ENCODE peak calls at places on chromosomes 16 and 17, in nine cellular contexts. D is nucleus accumbens, Y is Right ventricle myocardium superior, H is choroid plexus epithelial cell, J is mucosa of gallbladder, M is A172, N is uterus, W is cardiac muscle cell, G is hypothalamus. E is an unnamed sample.

GRCh38 chr16:77387810-77388209 is 47.0 kb downstream of the ADAMTS18 start:
- DNase-seq in D (no peak), Y (no peak), H (no peak), J (no peak), M (no peak), N (no peak), W (no peak), G (no peak), E (no peak)

GRCh38 chr17:81429353-81429774 is 34.1 kb downstream of the BAHCC1 start:
- DNase-seq in D (peak), Y (peak), H (peak), J (peak), M (peak), N (peak), W (no peak), G (peak), E (peak)

GRCh38 chr16:11254913-11255736 is 879 bp downstream of the SOCS1 start:
- DNase-seq in D (no peak), Y (peak), H (peak), J (peak), M (no peak), N (peak), W (peak), G (no peak), E (peak)

GRCh38 chr17:35257080-35257701 is 14.3 kb downstream of the SLFN5 start:
- DNase-seq in D (no peak), Y (no peak), H (peak), J (peak), M (peak), N (peak), W (no peak), G (no peak), E (no peak)

GRCh38 chr17:58344047-58344790 is 7.8 kb downstream of the SUPT4H1 start:
- DNase-seq in D (no peak), Y (no peak), H (peak), J (no peak), M (no peak), N (no peak), W (no peak), G (no peak), E (no peak)

GRCh38 chr16:21940570-21940969 is 12.6 kb upstream of the UQCRC2 start:
- DNase-seq in D (no peak), Y (no peak), H (no peak), J (no peak), M (no peak), N (no peak), W (no peak), G (no peak), E (no peak)

GRCh38 chr17:18219016-18219415 is 6.4 kb upstream of the LLGL1 start:
- DNase-seq in D (no peak), Y (peak), H (peak), J (no peak), M (peak), N (no peak), W (no peak), G (no peak), E (no peak)

GRCh38 chr17:21674242-21674731 is 18.0 kb upstream of the KCNJ18 start:
- DNase-seq in D (no peak), Y (no peak), H (no peak), J (no peak), M (no peak), N (no peak), W (no peak), G (no peak), E (no peak)

GRCh38 chr17:39951924-39952664 is 10.7 kb upstream of the GSDMA start:
- DNase-seq in D (no peak), Y (no peak), H (no peak), J (no peak), M (no peak), N (peak), W (no peak), G (no peak), E (no peak)

GRCh38 chr17:37179893-37180292 is 195.9 kb upstream of the C17orf78 start:
- DNase-seq in D (no peak), Y (no peak), H (peak), J (no peak), M (peak), N (no peak), W (no peak), G (no peak), E (no peak)

E was measured in head of caudate nucleus.